ENCODE peak calls at places on chromosome 4, in four cellular contexts. D is OCI-LY7, F is left ventricle myocardium inferior, C is Caco-2. Z is an unnamed sample.

GRCh38 chr4:52588771-52589591 is 70.1 kb downstream of the USP46 start:
- DNase-seq in D (no peak), F (no peak), C (no peak), Z (no peak)

GRCh38 chr4:138919094-138919936 is 96.3 kb upstream of the NOCT start:
- DNase-seq in D (peak; percentile 42), F (peak; percentile 72), C (peak; percentile 72), Z (no peak)

GRCh38 chr4:63757919-63758318 is 651.3 kb downstream of the TECRL start:
- DNase-seq in D (no peak), F (no peak), C (no peak), Z (no peak)

GRCh38 chr4:44002368-44002767 is 446.2 kb downstream of the KCTD8 start:
- DNase-seq in D (no peak), F (no peak), C (no peak), Z (no peak)

GRCh38 chr4:116320859-116321258 is 764.5 kb downstream of the TRAM1L1 start:
- DNase-seq in D (no peak), F (no peak), C (no peak), Z (no peak)

GRCh38 chr4:3403104-3403906 is 38.5 kb upstream of the HGFAC start:
- DNase-seq in D (no peak), F (no peak), C (no peak), Z (no peak)

GRCh38 chr4:143517764-143518163 is 4.3 kb downstream of the SMARCA5 start:
- DNase-seq in D (no peak), F (no peak), C (no peak), Z (no peak)

GRCh38 chr4:15291133-15291532 is 136.7 kb upstream of the C1QTNF7 start:
- DNase-seq in D (no peak), F (no peak), C (no peak), Z (no peak)

GRCh38 chr4:130563185-130563890 is 1467.4 kb downstream of the C4orf33 start:
- DNase-seq in D (no peak), F (peak; percentile 20), C (peak; percentile 51), Z (peak; percentile 9)

GRCh38 chr4:73964862-73965611 is 16.8 kb downstream of the PF4 start:
- DNase-seq in D (no peak), F (no peak), C (no peak), Z (no peak)

GRCh38 chr4:89661490-89661889 is 175.5 kb downstream of the SNCA start:
- DNase-seq in D (no peak), F (no peak), C (no peak), Z (no peak)

GRCh38 chr4:16801356-16801755 is 97.1 kb downstream of the LDB2 start:
- DNase-seq in D (no peak), F (no peak), C (no peak), Z (no peak)

GRCh38 chr4:153156263-153156662 is 48.0 kb upstream of the TRIM2 start:
- DNase-seq in D (peak; percentile 30), F (no peak), C (no peak), Z (no peak)

GRCh38 chr4:8383016-8383415 is 57.5 kb downstream of the ACOX3 start:
- DNase-seq in D (no peak), F (peak; percentile 14), C (no peak), Z (no peak)

GRCh38 chr4:40514409-40515025 is 115.1 kb downstream of the RBM47 start:
- DNase-seq in D (peak; percentile 68), F (no peak), C (peak; percentile 68), Z (no peak)

GRCh38 chr4:2660596-2661211 is 95.4 kb downstream of the TNIP2 start:
- DNase-seq in D (no peak), F (no peak), C (no peak), Z (no peak)

GRCh38 chr4:169226565-169226964 is 44.2 kb downstream of the SH3RF1 start:
- DNase-seq in D (no peak), F (no peak), C (no peak), Z (no peak)

GRCh38 chr4:29405151-29405550 is 1315.0 kb upstream of the PCDH7 start:
- DNase-seq in D (no peak), F (no peak), C (no peak), Z (no peak)

GRCh38 chr4:105140684-105141490 is 5.8 kb upstream of the TET2 start:
- DNase-seq in D (peak; percentile 55), F (no peak), C (no peak), Z (no peak)

GRCh38 chr4:122221322-122221721 is 69.2 kb downstream of the BLTP1 start:
- DNase-seq in D (no peak), F (no peak), C (no peak), Z (no peak)

GRCh38 chr4:120331486-120332281 is 265.0 kb upstream of the MAD2L1 start:
- DNase-seq in D (no peak), F (no peak), C (no peak), Z (no peak)

GRCh38 chr4:120329386-120329785 is 262.7 kb upstream of the MAD2L1 start:
- DNase-seq in D (no peak), F (no peak), C (no peak), Z (no peak)

DNA sequence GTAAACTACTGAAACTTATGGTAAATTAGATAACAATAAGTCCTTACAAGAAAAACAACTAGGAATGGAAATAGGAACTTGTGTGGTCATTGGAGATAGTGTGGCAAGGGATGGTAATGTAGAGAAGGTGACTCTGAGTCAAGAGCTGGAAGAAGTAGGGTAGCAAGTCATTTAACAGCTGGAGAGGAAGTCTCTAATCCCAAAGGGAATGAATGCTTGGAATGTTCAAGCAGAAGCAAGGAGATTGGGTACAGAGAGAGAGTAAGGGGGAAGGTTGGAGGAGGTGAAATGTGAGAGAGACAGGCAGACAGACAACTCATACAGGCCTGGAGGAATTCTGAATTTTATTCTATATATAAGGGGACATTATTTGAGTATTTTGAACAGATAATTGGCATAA is 260.6 kb upstream of the MAD2L1 start:
- DNase-seq in D (no peak), F (no peak), C (no peak), Z (no peak)
- H3K36me3 ChIP-seq in D (no peaks in the 10 kb centered on the region), F (no peaks in the 10 kb centered on the region), C (no peaks in the 10 kb centered on the region), Z (no peaks in the 10 kb centered on the region)

DNA sequence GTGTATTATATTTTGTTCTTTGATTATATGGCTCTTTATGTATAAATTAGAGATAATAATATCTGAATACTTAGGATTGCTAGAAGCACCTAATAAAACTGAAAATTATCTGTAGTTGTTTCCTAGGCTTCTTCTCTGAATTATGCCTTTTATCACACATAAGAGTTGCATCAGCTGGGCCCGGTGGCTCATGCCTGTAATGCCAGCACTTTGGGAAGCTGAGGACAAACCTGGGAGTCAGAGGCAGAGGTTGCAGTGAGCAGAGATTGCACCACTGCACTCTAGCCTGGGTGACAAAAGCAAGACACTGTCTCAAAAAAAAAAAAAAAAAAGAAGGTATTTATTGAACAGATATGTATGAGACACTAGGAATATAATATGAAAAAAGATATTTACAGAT is 773.5 kb upstream of the AGA start:
- DNase-seq in D (no peak), F (no peak), C (no peak), Z (no peak)
- TF ChIP-seq CTCF in D (no peak), F (no peak), C (no peak), Z (no peak)

GRCh38 chr4:5749568-5749967 is 38.6 kb downstream of the EVC start:
- DNase-seq in D (no peak), F (no peak), C (no peak), Z (no peak)

GRCh38 chr4:5750052-5750950 is 39.3 kb downstream of the EVC start:
- DNase-seq in D (no peak), F (no peak), C (no peak), Z (peak; percentile 72)

GRCh38 chr4:5746250-5746649 is 35.2 kb downstream of the EVC start:
- DNase-seq in D (no peak), F (no peak), C (no peak), Z (no peak)

GRCh38 chr4:5747746-5748365 is 36.9 kb downstream of the EVC start:
- DNase-seq in D (no peak), F (no peak), C (no peak), Z (peak; percentile 90)

DNA sequence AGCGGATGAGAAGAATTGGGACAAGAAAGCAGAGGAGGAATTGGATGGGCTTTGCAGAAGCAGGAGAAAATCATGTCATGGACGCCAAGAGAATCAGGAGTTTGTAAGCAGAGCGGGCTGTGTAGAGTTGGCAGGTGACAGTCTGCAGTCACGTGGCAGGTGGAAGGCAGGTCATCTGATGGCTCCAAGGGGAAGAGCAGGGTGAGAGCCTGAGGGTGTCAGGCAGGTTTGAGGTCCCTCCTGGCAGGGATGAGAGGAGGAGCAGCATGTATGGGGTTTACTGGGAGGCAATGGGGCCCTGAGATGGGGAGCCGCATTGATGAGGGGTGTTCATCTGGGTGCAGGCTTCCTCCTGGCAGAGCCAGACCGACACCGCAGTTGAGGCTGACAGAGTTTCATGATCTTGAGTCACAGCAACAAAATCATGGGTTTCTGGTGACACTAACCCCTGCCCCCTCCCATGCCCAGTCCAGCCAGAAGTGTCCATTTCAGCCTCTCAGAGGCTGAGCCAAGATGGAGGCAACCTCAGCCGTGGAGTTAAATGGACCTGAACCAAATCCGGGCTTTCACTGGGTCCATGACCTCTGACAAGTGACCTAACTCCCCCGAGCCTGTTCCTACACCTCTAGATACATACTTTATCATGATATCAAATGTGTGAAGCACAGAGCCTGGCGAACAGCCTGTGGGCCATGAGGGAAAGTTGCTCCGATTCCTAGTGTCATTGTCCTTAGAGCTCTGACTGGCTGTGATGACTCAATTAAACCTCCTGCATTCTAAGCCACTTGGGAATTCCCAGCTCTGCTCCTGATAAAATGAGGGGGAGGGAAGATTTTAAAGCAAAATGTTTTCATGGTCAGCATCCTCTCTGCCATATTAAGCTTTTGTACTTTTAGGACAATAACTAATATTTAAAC is 36.1 kb downstream of the EVC start:
- DNase-seq in D (no peak), F (no peak), C (no peak), Z (no peak)
- H3K36me3 ChIP-seq in D (no peaks in the 10 kb centered on the region), F (peaks cover 29% of the 10 kb centered on the region), C (no peaks in the 10 kb centered on the region), Z (peaks cover 11% of the 10 kb centered on the region)

GRCh38 chr4:46648088-46648744 is 258.3 kb upstream of the GABRA2 start:
- DNase-seq in D (peak; percentile 43), F (no peak), C (peak; percentile 82), Z (no peak)
- TF ChIP-seq CTCF in D (peak; percentile 82), F (no peak), C (peak; percentile 78), Z (no peak)